ENCODE peak calls at places on chromosome 5, in four cellular contexts. One of them, this sample, is unnamed.

GRCh38 chr5:111670826-111671492 is 86.0 kb downstream of the NREP start:
- DNase-seq in iPS-NIHi11: no peak
- DNase-seq in GM03348: no peak
- DNase-seq in heart left ventricle: no peak
- DNase-seq in this sample: no peak

GRCh38 chr5:74143724-74144330 is 496.7 kb downstream of the ENC1 start:
- DNase-seq in iPS-NIHi11: no peak
- DNase-seq in heart left ventricle: no peak
- DNase-seq in GM03348: no peak
- DNase-seq in this sample: no peak

GRCh38 chr5:116473706-116474105 is 100.9 kb downstream of the SEMA6A start:
- DNase-seq in GM03348: no peak
- DNase-seq in heart left ventricle: no peak
- DNase-seq in iPS-NIHi11: no peak
- DNase-seq in this sample: no peak

GRCh38 chr5:112174959-112175594 is 244.0 kb downstream of the EPB41L4A start:
- DNase-seq in GM03348: peak
- DNase-seq in heart left ventricle: peak
- DNase-seq in iPS-NIHi11: peak
- DNase-seq in this sample: peak

GRCh38 chr5:40672440-40672839 is 7.3 kb upstream of the PTGER4 start:
- DNase-seq in heart left ventricle: no peak
- DNase-seq in iPS-NIHi11: no peak
- DNase-seq in GM03348: no peak
- DNase-seq in this sample: no peak

GRCh38 chr5:170301149-170301548 is 3.6 kb upstream of the LCP2 start:
- DNase-seq in GM03348: no peak
- DNase-seq in heart left ventricle: no peak
- DNase-seq in iPS-NIHi11: no peak
- DNase-seq in this sample: no peak

GRCh38 chr5:42718591-42718990 is 38.0 kb upstream of the CCDC152 start:
- DNase-seq in heart left ventricle: no peak
- DNase-seq in iPS-NIHi11: no peak
- DNase-seq in GM03348: no peak
- DNase-seq in this sample: no peak

GRCh38 chr5:136080483-136081180 is 51.8 kb downstream of the TGFBI start:
- DNase-seq in iPS-NIHi11: peak
- DNase-seq in heart left ventricle: peak
- DNase-seq in GM03348: peak
- DNase-seq in this sample: no peak

GRCh38 chr5:32190094-32190493 is 16.0 kb upstream of the GOLPH3 start:
- DNase-seq in heart left ventricle: peak
- DNase-seq in iPS-NIHi11: no peak
- DNase-seq in GM03348: peak
- DNase-seq in this sample: no peak

GRCh38 chr5:169945831-169946261 is 34.4 kb downstream of the INSYN2B start:
- DNase-seq in heart left ventricle: peak
- DNase-seq in iPS-NIHi11: peak
- DNase-seq in GM03348: peak
- DNase-seq in this sample: no peak

GRCh38 chr5:179343902-179344300 is 1.4 kb downstream of the ADAMTS2 start:
- DNase-seq in iPS-NIHi11: peak
- DNase-seq in GM03348: peak
- DNase-seq in heart left ventricle: no peak
- DNase-seq in this sample: no peak

GRCh38 chr5:56838409-56839039 is 23.2 kb downstream of the MAP3K1 start:
- DNase-seq in iPS-NIHi11: peak
- DNase-seq in GM03348: peak
- DNase-seq in heart left ventricle: no peak
- DNase-seq in this sample: peak

GRCh38 chr5:39730011-39730410 is 305.2 kb upstream of the DAB2 start:
- DNase-seq in heart left ventricle: no peak
- DNase-seq in iPS-NIHi11: no peak
- DNase-seq in GM03348: no peak
- DNase-seq in this sample: no peak

GRCh38 chr5:35198096-35198495 is 32.2 kb downstream of the PRLR start:
- DNase-seq in iPS-NIHi11: no peak
- DNase-seq in heart left ventricle: peak
- DNase-seq in GM03348: peak
- DNase-seq in this sample: no peak

GRCh38 chr5:102959055-102959454 is 160.9 kb downstream of the GIN1 start:
- DNase-seq in iPS-NIHi11: no peak
- DNase-seq in heart left ventricle: no peak
- DNase-seq in GM03348: peak
- DNase-seq in this sample: no peak

GRCh38 chr5:173781826-173782670 is 106.1 kb upstream of the CPEB4 start:
- DNase-seq in heart left ventricle: peak
- DNase-seq in GM03348: peak
- DNase-seq in iPS-NIHi11: no peak
- DNase-seq in this sample: no peak